ENCODE peak calls at places on chromosomes 13 and 19, in five cellular contexts. P is Panc1, F is SK-N-SH, M is upper lobe of left lung, D is GM12892. G is an unnamed sample.

GRCh38 chr19:16051254-16052025 is 24.9 kb upstream of the TPM4 start:
- DNase-seq in P (no peak), F (no peak), M (no peak), D (no peak), G (no peak)

GRCh38 chr19:50933640-50934039 is 19.2 kb downstream of the KLK5 start:
- DNase-seq in P (no peak), F (no peak), M (no peak), D (no peak), G (no peak)

GRCh38 chr13:47843005-47843404 is 158.1 kb downstream of the SUCLA2 start:
- DNase-seq in P (no peak), F (no peak), M (no peak), D (no peak), G (no peak)

GRCh38 chr13:43662976-43663375 is 123.8 kb downstream of the ENOX1 start:
- DNase-seq in P (no peak), F (no peak), M (no peak), D (no peak), G (no peak)

GRCh38 chr13:33289966-33290365 is 4.4 kb upstream of the STARD13 start:
- DNase-seq in P (no peak), F (no peak), M (no peak), D (no peak), G (no peak)

GRCh38 chr19:49301165-49301865 is 23.7 kb downstream of the SLC6A16 start:
- DNase-seq in P (peak), F (peak), M (peak), D (peak), G (peak)

GRCh38 chr19:35348909-35349611 is 1.4 kb downstream of the FFAR1 start:
- DNase-seq in P (no peak), F (no peak), M (no peak), D (no peak), G (peak)

GRCh38 chr13:47066261-47066660 is 169.4 kb upstream of the HTR2A start:
- DNase-seq in P (no peak), F (no peak), M (no peak), D (no peak), G (no peak)

GRCh38 chr19:2207991-2208860 is 27.9 kb downstream of the PLEKHJ1 start:
- DNase-seq in P (no peak), F (no peak), M (peak), D (peak), G (peak)

GRCh38 chr19:41699231-41699967 is 9.0 kb upstream of the CEACAM5 start:
- DNase-seq in P (no peak), F (no peak), M (no peak), D (no peak), G (peak)

GRCh38 chr19:29445246-29445645 is 80.5 kb upstream of the VSTM2B start:
- DNase-seq in P (no peak), F (no peak), M (no peak), D (no peak), G (no peak)

GRCh38 chr19:37867831-37868230 is 38.6 kb downstream of the WDR87 start:
- DNase-seq in P (no peak), F (no peak), M (no peak), D (no peak), G (no peak)

GRCh38 chr13:57877596-57877995 is 246.1 kb downstream of the PCDH17 start:
- DNase-seq in P (no peak), F (no peak), M (no peak), D (no peak), G (no peak)

GRCh38 chr19:30053558-30053957 is 111.5 kb downstream of the URI1 start:
- DNase-seq in P (no peak), F (no peak), M (peak), D (no peak), G (no peak)

GRCh38 chr13:30971575-30971974 is 39.1 kb downstream of the TEX26 start:
- DNase-seq in P (no peak), F (no peak), M (no peak), D (no peak), G (no peak)

GRCh38 chr19:41872384-41872774 is 4.7 kb upstream of the CD79A start:
- DNase-seq in P (no peak), F (no peak), M (no peak), D (no peak), G (no peak)

DNA sequence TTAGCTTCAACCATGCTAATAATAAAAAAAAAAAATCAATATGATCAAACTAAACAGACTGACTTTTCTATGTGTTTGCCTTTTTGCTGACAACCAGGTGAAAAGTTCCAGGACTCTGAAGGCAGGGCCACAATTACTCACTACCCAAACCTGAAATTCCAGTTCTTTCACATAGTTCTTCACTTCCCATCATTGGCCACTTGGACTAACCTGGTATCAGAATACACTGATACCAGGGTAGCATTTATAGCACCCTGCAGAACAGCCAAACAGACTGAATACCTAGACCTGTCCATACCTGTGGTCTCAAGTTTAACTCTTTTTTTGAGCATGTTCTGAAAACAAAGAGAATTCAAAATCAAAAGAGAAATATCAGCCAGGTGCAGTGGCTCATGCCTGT is 25.1 kb downstream of the ELF1 start:
- DNase-seq in P (no peak), F (no peak), M (no peak), D (no peak), G (no peak)
- TF ChIP-seq POLR2AphosphoS5 in P (no peak), F (no peak), M (peak), D (no peak), G (no peak)

GRCh38 chr13:112905086-112905485 is 63.9 kb upstream of the MCF2L start:
- DNase-seq in P (no peak), F (no peak), M (no peak), D (no peak), G (no peak)
- TF ChIP-seq POLR2AphosphoS5 in P (no peak), F (no peak), M (no peak), D (no peak), G (no peak)

GRCh38 chr19:39433480-39434079 is 2.2 kb downstream of the RPS16 start:
- DNase-seq in P (no peak), F (no peak), M (no peak), D (no peak), G (no peak)

GRCh38 chr19:39434123-39435076 is 1.3 kb downstream of the RPS16 start:
- DNase-seq in P (no peak), F (no peak), M (no peak), D (no peak), G (no peak)

GRCh38 chr19:39435499-39436349 is at the start of gene RPS16:
- DNase-seq in P (peak), F (peak), M (peak), D (peak), G (peak)

GRCh38 chr19:39430675-39431593 is 4.8 kb downstream of the RPS16 start:
- DNase-seq in P (peak), F (no peak), M (no peak), D (no peak), G (no peak)

DNA sequence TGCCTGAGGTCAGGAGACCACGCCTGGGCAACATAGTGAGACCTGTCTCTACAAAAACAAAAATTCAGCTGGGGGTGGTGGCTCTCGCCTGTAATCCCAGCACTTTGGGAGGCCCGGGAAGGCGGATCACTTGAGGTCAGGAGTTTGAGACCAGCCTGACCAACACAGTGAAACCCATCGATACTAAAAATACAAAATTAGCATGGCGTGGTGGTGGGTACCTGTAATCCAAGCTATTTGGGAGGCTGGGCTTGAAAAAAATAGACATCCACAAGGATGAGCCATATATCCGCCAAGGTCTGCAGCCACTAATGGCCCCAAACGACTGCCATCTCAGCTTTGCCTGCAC is 3.1 kb downstream of the RPS16 start:
- DNase-seq in P (no peak), F (no peak), M (no peak), D (no peak), G (no peak)
- TF ChIP-seq POLR2AphosphoS5 in P (no peak), F (no peak), M (no peak), D (no peak), G (no peak)

GRCh38 chr13:81020010-81020409 is 679.1 kb upstream of the SPRY2 start:
- DNase-seq in P (no peak), F (no peak), M (no peak), D (no peak), G (no peak)

GRCh38 chr13:81021284-81021683 is 680.4 kb upstream of the SPRY2 start:
- DNase-seq in P (no peak), F (no peak), M (no peak), D (no peak), G (no peak)

GRCh38 chr13:81025091-81025490 is 684.2 kb upstream of the SPRY2 start:
- DNase-seq in P (no peak), F (no peak), M (no peak), D (no peak), G (no peak)
- TF ChIP-seq POLR2AphosphoS5 in P (no peak), F (no peak), M (no peak), D (no peak), G (no peak)

GRCh38 chr13:73089216-73089615 is 30.4 kb downstream of the KLF5 start:
- DNase-seq in P (no peak), F (no peak), M (no peak), D (no peak), G (no peak)

GRCh38 chr13:73092831-73093230 is 34.0 kb downstream of the KLF5 start:
- DNase-seq in P (no peak), F (no peak), M (no peak), D (no peak), G (no peak)

GRCh38 chr13:73088332-73088935 is 29.6 kb downstream of the KLF5 start:
- DNase-seq in P (no peak), F (no peak), M (no peak), D (no peak), G (no peak)

GRCh38 chr13:73090812-73091187 is 32.0 kb downstream of the KLF5 start:
- DNase-seq in P (no peak), F (no peak), M (no peak), D (no peak), G (no peak)

GRCh38 chr13:73090116-73090811 is 31.5 kb downstream of the KLF5 start:
- DNase-seq in P (peak), F (no peak), M (no peak), D (no peak), G (no peak)
- TF ChIP-seq POLR2AphosphoS5 in P (no peak), F (no peak), M (no peak), D (no peak), G (no peak)

GRCh38 chr19:13096968-13097330 is 5.7 kb downstream of the LYL1 start:
- DNase-seq in P (no peak), F (no peak), M (no peak), D (no peak), G (no peak)

GRCh38 chr19:13094771-13095392 is 7.8 kb downstream of the LYL1 start:
- DNase-seq in P (no peak), F (peak), M (no peak), D (no peak), G (no peak)

GRCh38 chr19:13095393-13095784 is 7.3 kb downstream of the LYL1 start:
- DNase-seq in P (no peak), F (no peak), M (peak), D (no peak), G (no peak)

GRCh38 chr19:13097331-13098258 is 5.1 kb downstream of the LYL1 start:
- DNase-seq in P (no peak), F (no peak), M (peak), D (no peak), G (no peak)

DNA sequence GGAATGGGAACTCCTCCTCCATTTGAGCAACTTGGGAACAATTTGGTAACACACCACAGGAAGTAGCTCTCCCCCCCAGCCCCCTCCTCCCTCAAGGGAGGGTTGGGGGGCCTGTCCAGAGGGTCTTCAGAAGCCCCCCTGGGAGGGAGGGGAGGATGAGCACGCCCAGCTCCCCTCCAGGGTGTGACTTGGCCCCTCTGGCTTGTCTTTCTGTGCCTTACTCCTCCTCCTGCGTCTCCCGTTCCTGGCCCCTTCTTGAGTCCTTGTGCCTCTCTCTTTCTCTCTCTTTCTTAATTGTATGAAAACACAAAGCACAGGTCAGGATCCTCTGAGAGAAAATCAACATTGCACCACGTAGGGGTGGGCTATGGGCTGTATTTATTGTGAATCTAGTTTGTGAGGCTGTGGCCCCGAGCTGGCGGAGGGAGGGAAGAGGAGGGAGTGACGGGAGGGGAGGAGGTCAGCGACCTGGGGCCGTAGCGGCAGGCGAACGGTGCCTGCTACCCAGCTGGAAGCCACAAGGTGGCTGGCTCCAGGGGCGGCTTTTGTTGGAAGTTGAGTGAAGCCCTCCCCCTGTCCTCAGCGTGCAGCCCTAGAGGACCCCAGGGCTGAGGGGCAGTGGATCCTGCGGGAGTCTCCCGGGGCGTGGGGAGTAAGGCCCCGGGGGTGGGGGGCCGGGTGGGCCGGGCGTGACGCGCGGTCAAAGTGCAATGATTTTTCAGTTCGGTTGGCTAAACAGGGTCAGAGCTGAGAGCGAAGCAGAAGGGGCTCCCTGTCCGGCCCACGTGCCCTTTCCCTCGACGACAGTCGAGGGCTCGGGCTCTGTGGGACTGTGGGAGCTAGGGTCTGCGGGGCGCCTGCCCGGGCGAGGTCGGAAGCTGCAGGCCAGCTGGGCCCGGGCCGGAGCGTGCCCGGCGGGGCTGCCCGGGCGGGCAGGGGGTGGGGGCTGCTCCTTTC is 6.4 kb downstream of the LYL1 start:
- DNase-seq in P (no peak), F (peak), M (no peak), D (no peak), G (no peak)
- TF ChIP-seq POLR2AphosphoS5 in P (no peak), F (no peak), M (no peak), D (no peak), G (no peak)

GRCh38 chr13:41465215-41465907 is 8.0 kb downstream of the RGCC start:
- DNase-seq in P (no peak), F (no peak), M (no peak), D (peak), G (no peak)
- TF ChIP-seq POLR2AphosphoS5 in P (no peak), F (no peak), M (peak), D (peak), G (no peak)

GRCh38 chr19:10006335-10006708 is 4.0 kb downstream of the COL5A3 start:
- DNase-seq in P (no peak), F (no peak), M (peak), D (no peak), G (no peak)

GRCh38 chr19:10006752-10007323 is 3.5 kb downstream of the COL5A3 start:
- DNase-seq in P (no peak), F (no peak), M (no peak), D (no peak), G (no peak)

GRCh38 chr19:10007366-10007765 is 2.9 kb downstream of the COL5A3 start:
- DNase-seq in P (no peak), F (peak), M (peak), D (no peak), G (no peak)

GRCh38 chr19:10009269-10009665 is 1.0 kb downstream of the COL5A3 start:
- DNase-seq in P (no peak), F (peak), M (peak), D (no peak), G (no peak)

GRCh38 chr19:10007811-10008211 is 2.5 kb downstream of the COL5A3 start:
- DNase-seq in P (no peak), F (peak), M (no peak), D (no peak), G (no peak)
- TF ChIP-seq POLR2AphosphoS5 in P (no peak), F (no peak), M (no peak), D (no peak), G (no peak)

GRCh38 chr13:27907139-27907787 is 12.5 kb upstream of the PDX1 start:
- DNase-seq in P (no peak), F (no peak), M (no peak), D (no peak), G (no peak)

GRCh38 chr13:27911499-27911898 is 8.3 kb upstream of the PDX1 start:
- DNase-seq in P (no peak), F (no peak), M (no peak), D (no peak), G (no peak)

GRCh38 chr13:27909378-27909777 is 10.4 kb upstream of the PDX1 start:
- DNase-seq in P (no peak), F (no peak), M (no peak), D (no peak), G (no peak)

DNA sequence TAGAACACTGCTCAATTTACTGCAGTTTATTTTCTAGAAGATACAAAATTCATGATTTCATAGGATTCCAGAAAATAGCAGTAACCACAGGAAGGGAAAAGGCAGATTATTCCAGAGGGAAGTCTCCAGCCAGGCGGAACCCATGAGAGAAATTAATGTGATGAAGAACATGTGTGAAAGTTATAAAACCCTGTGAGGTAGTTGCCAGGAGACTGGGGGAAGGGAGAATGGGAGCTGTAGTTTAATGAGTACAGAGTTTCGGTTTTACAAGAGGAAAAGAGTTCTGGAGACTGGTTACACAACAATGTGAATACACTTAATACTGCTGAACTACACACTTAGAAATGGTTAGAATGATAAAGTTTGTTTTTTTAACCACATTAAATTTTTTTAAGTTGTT is 14.2 kb upstream of the PDX1 start:
- DNase-seq in P (no peak), F (no peak), M (no peak), D (no peak), G (no peak)
- TF ChIP-seq POLR2AphosphoS5 in P (no peak), F (no peak), M (no peak), D (no peak), G (no peak)